ENCODE peak calls at places on chromosomes 2 and 18, in six cellular contexts. One of them, this sample, is unnamed.

GRCh38 chr18:73850782-73851181 is 296.9 kb downstream of the FBXO15 start:
- DNase-seq in omental fat pad: no peak
- DNase-seq in GM12864: no peak
- DNase-seq in GM20000: no peak
- DNase-seq in GM13977: no peak
- DNase-seq in colonic mucosa: no peak
- DNase-seq in this sample: no peak

GRCh38 chr2:223846524-223846923 is 9.1 kb upstream of the AP1S3 start:
- DNase-seq in GM20000: no peak
- DNase-seq in colonic mucosa: no peak
- DNase-seq in GM13977: no peak
- DNase-seq in omental fat pad: no peak
- DNase-seq in GM12864: no peak
- DNase-seq in this sample: no peak

GRCh38 chr18:47730795-47731194 is 199.7 kb downstream of the SMAD2 start:
- DNase-seq in omental fat pad: no peak
- DNase-seq in GM13977: no peak
- DNase-seq in GM20000: no peak
- DNase-seq in colonic mucosa: no peak
- DNase-seq in GM12864: no peak
- DNase-seq in this sample: no peak

GRCh38 chr2:216695401-216695821 is at the start of gene IGFBP5:
- DNase-seq in GM13977: no peak
- DNase-seq in GM20000: no peak
- DNase-seq in omental fat pad: peak; percentile 65
- DNase-seq in colonic mucosa: peak; percentile 72
- DNase-seq in GM12864: no peak
- DNase-seq in this sample: no peak

GRCh38 chr2:47070920-47071824 is 83.9 kb downstream of the STPG4 start:
- DNase-seq in colonic mucosa: peak; percentile 68
- DNase-seq in GM20000: peak; percentile 76
- DNase-seq in omental fat pad: peak; percentile 62
- DNase-seq in GM12864: peak; percentile 85
- DNase-seq in GM13977: peak; percentile 76
- DNase-seq in this sample: peak; percentile 80

GRCh38 chr2:11682590-11682915 is 12.6 kb upstream of the NTSR2 start:
- DNase-seq in GM12864: no peak
- DNase-seq in colonic mucosa: no peak
- DNase-seq in omental fat pad: no peak
- DNase-seq in GM20000: no peak
- DNase-seq in GM13977: no peak
- DNase-seq in this sample: no peak

GRCh38 chr2:230774348-230774951 is 61.8 kb downstream of the CAB39 start:
- DNase-seq in GM20000: no peak
- DNase-seq in colonic mucosa: no peak
- DNase-seq in GM13977: no peak
- DNase-seq in GM12864: no peak
- DNase-seq in omental fat pad: no peak
- DNase-seq in this sample: no peak

GRCh38 chr2:171225302-171225980 is 64.7 kb upstream of the TLK1 start:
- DNase-seq in colonic mucosa: no peak
- DNase-seq in GM20000: no peak
- DNase-seq in omental fat pad: no peak
- DNase-seq in GM12864: no peak
- DNase-seq in GM13977: no peak
- DNase-seq in this sample: no peak

GRCh38 chr2:15748736-15749323 is 157.2 kb downstream of the DDX1 start:
- DNase-seq in omental fat pad: no peak
- DNase-seq in GM12864: no peak
- DNase-seq in colonic mucosa: peak; percentile 31
- DNase-seq in GM20000: peak; percentile 49
- DNase-seq in GM13977: peak; percentile 59
- DNase-seq in this sample: peak; percentile 65

GRCh38 chr18:3605562-3606443 is 155.8 kb downstream of the TGIF1 start:
- DNase-seq in omental fat pad: no peak
- DNase-seq in colonic mucosa: no peak
- DNase-seq in GM13977: no peak
- DNase-seq in GM20000: no peak
- DNase-seq in GM12864: no peak
- DNase-seq in this sample: no peak

GRCh38 chr2:5686068-5686467 is 6.1 kb upstream of the SOX11 start:
- DNase-seq in colonic mucosa: no peak
- DNase-seq in GM12864: no peak
- DNase-seq in omental fat pad: no peak
- DNase-seq in GM13977: no peak
- DNase-seq in GM20000: no peak
- DNase-seq in this sample: no peak

GRCh38 chr2:5683471-5683870 is 8.7 kb upstream of the SOX11 start:
- DNase-seq in omental fat pad: no peak
- DNase-seq in GM12864: no peak
- DNase-seq in colonic mucosa: no peak
- DNase-seq in GM13977: no peak
- DNase-seq in GM20000: no peak
- DNase-seq in this sample: no peak

GRCh38 chr2:5689790-5690189 is 2.4 kb upstream of the SOX11 start:
- DNase-seq in omental fat pad: no peak
- DNase-seq in GM12864: no peak
- DNase-seq in colonic mucosa: no peak
- DNase-seq in GM13977: no peak
- DNase-seq in GM20000: no peak
- DNase-seq in this sample: no peak

GRCh38 chr2:5690231-5690630 is 2.0 kb upstream of the SOX11 start:
- DNase-seq in omental fat pad: no peak
- DNase-seq in GM13977: no peak
- DNase-seq in GM20000: no peak
- DNase-seq in colonic mucosa: no peak
- DNase-seq in GM12864: no peak
- DNase-seq in this sample: no peak

DNA sequence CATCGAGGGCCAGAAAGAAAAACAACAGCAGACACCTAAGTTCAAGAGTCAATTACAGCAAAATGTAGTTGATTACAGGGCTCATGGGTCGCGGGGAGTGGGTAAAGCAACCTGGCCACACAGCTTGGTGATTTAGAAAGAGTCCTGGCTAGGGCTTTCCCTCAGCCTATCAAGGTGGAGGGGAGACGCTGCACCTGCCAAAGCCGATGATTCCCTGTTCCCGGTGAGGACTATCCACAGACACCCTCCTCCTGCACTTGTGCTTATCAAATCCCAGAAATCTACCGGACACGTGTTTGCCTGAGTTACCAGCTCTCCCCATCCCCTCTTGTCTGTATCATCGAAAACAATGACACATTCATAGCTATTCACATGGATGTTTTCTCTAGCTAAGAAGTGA is 7.0 kb upstream of the SOX11 start:
- DNase-seq in GM20000: no peak
- DNase-seq in GM13977: no peak
- DNase-seq in GM12864: no peak
- DNase-seq in colonic mucosa: no peak
- DNase-seq in omental fat pad: no peak
- DNase-seq in this sample: no peak
- TF ChIP-seq CTCF in GM20000: no peak
- TF ChIP-seq CTCF in GM13977: no peak
- TF ChIP-seq CTCF in GM12864: no peak
- TF ChIP-seq CTCF in colonic mucosa: no peak
- TF ChIP-seq CTCF in omental fat pad: no peak
- TF ChIP-seq CTCF in this sample: no peak

DNA sequence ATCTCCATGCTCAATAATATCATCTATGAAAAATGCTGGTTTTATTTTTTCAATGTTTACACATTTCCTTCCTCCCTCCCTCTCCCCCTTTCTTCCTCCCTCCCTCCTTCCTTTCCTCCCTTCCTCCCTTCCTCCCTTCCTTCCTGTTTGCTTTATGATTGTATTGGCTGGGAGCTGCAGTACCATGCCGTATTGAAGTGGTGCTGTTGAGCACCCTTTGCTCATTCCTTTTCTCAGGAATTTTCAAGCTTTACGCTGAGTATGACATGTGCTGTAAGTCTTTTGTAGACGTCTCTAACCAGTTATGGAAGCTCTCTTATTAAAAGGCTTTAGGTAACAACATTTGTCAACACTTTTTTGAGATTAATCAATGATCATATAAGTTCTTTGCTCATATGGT is 100.4 kb downstream of the SNTG2 start:
- DNase-seq in GM12864: no peak
- DNase-seq in GM20000: no peak
- DNase-seq in omental fat pad: no peak
- DNase-seq in GM13977: no peak
- DNase-seq in colonic mucosa: no peak
- DNase-seq in this sample: no peak
- TF ChIP-seq CTCF in GM12864: no peak
- TF ChIP-seq CTCF in GM20000: no peak
- TF ChIP-seq CTCF in omental fat pad: no peak
- TF ChIP-seq CTCF in GM13977: no peak
- TF ChIP-seq CTCF in colonic mucosa: no peak
- TF ChIP-seq CTCF in this sample: no peak

DNA sequence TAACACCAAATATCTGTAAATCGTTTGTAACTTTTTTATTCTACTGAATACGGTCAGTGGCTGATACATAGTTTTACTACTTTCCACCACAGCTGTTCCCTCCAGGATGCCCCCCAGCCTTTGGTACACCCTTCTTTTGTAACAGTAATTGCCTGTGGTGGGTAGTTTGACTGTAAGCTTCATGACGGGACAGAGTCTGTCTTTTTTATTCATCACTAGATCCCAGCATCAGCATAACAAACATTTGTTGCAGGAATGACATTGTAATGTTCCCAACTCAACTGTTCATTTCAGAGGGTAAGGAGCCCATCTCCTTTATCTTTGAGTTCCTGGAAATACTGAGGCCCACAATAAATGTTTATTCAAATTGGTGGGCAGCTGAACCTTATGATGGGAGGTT is 67.5 kb downstream of the MBOAT2 start:
- DNase-seq in omental fat pad: no peak
- DNase-seq in GM13977: no peak
- DNase-seq in GM12864: no peak
- DNase-seq in GM20000: no peak
- DNase-seq in colonic mucosa: no peak
- DNase-seq in this sample: no peak
- TF ChIP-seq CTCF in omental fat pad: no peak
- TF ChIP-seq CTCF in GM13977: no peak
- TF ChIP-seq CTCF in GM12864: no peak
- TF ChIP-seq CTCF in GM20000: no peak
- TF ChIP-seq CTCF in colonic mucosa: no peak
- TF ChIP-seq CTCF in this sample: no peak

GRCh38 chr2:45910473-45911060 is 259.1 kb downstream of the PRKCE start:
- DNase-seq in colonic mucosa: no peak
- DNase-seq in omental fat pad: no peak
- DNase-seq in GM13977: no peak
- DNase-seq in GM12864: no peak
- DNase-seq in GM20000: no peak
- DNase-seq in this sample: no peak

GRCh38 chr2:45913539-45913938 is 262.1 kb downstream of the PRKCE start:
- DNase-seq in GM13977: no peak
- DNase-seq in omental fat pad: no peak
- DNase-seq in GM20000: no peak
- DNase-seq in colonic mucosa: no peak
- DNase-seq in GM12864: no peak
- DNase-seq in this sample: no peak

GRCh38 chr2:45909677-45910191 is 258.3 kb downstream of the PRKCE start:
- DNase-seq in GM20000: peak; percentile 72
- DNase-seq in omental fat pad: no peak
- DNase-seq in GM12864: peak; percentile 70
- DNase-seq in GM13977: peak; percentile 69
- DNase-seq in colonic mucosa: no peak
- DNase-seq in this sample: peak; percentile 71

GRCh38 chr2:45911503-45911902 is 260.0 kb downstream of the PRKCE start:
- DNase-seq in colonic mucosa: no peak
- DNase-seq in GM12864: no peak
- DNase-seq in omental fat pad: no peak
- DNase-seq in GM20000: no peak
- DNase-seq in GM13977: no peak
- DNase-seq in this sample: no peak

GRCh38 chr2:45912109-45912508 is 260.6 kb downstream of the PRKCE start:
- DNase-seq in colonic mucosa: no peak
- DNase-seq in GM13977: no peak
- DNase-seq in GM20000: no peak
- DNase-seq in omental fat pad: no peak
- DNase-seq in GM12864: no peak
- DNase-seq in this sample: no peak
- TF ChIP-seq CTCF in colonic mucosa: no peak
- TF ChIP-seq CTCF in GM13977: no peak
- TF ChIP-seq CTCF in GM20000: no peak
- TF ChIP-seq CTCF in omental fat pad: no peak
- TF ChIP-seq CTCF in GM12864: no peak
- TF ChIP-seq CTCF in this sample: no peak

This sample was measured in GM13976.